ENCODE peak calls at places on chromosome 2, in four cellular contexts. M, S, Z and E are unnamed samples. For H3K4me1, the result is how much of the 10 kb centered on the place peaks cover.

GRCh38 chr2:25976884-25977741 is 5.2 kb downstream of the KIF3C start:
- DNase-seq in M (peak), S (no peak), Z (no peak), E (no peak)

GRCh38 chr2:192051533-192051932 is 143.2 kb downstream of the TMEFF2 start:
- DNase-seq in M (no peak), S (no peak), Z (no peak), E (no peak)

GRCh38 chr2:58428553-58429284 is 187.6 kb upstream of the FANCL start:
- DNase-seq in M (peak), S (peak), Z (no peak), E (no peak)

GRCh38 chr2:192307530-192307929 is 112.8 kb upstream of the TMEFF2 start:
- DNase-seq in M (no peak), S (no peak), Z (no peak), E (no peak)

GRCh38 chr2:228657807-228658402 is 476.4 kb upstream of the SPHKAP start:
- DNase-seq in M (peak), S (no peak), Z (no peak), E (no peak)

GRCh38 chr2:25586726-25587144 is 86.6 kb downstream of the DTNB start:
- DNase-seq in M (no peak), S (no peak), Z (no peak), E (no peak)

GRCh38 chr2:71927757-71928715 is 219.6 kb downstream of the CYP26B1 start:
- DNase-seq in M (no peak), S (no peak), Z (no peak), E (no peak)

GRCh38 chr2:70103531-70104061 is 16.3 kb downstream of the PCBP1 start:
- DNase-seq in M (no peak), S (no peak), Z (peak), E (no peak)

GRCh38 chr2:873027-873426 is 77.6 kb upstream of the SNTG2 start:
- DNase-seq in M (no peak), S (no peak), Z (no peak), E (no peak)

GRCh38 chr2:10031886-10032745 is 11.2 kb upstream of the KLF11 start:
- DNase-seq in M (no peak), S (no peak), Z (no peak), E (no peak)

GRCh38 chr2:38377501-38378258 is 607 bp upstream of the ATL2 start:
- DNase-seq in M (peak), S (no peak), Z (no peak), E (no peak)

GRCh38 chr2:53632714-53633113 is 134.9 kb upstream of the CHAC2 start:
- DNase-seq in M (no peak), S (no peak), Z (no peak), E (no peak)

GRCh38 chr2:169649278-169649677 is 44.9 kb downstream of the CFAP210 start:
- DNase-seq in M (no peak), S (no peak), Z (no peak), E (no peak)

GRCh38 chr2:155645771-155646170 is 686.8 kb downstream of the NR4A2 start:
- DNase-seq in M (no peak), S (no peak), Z (no peak), E (no peak)

GRCh38 chr2:238709324-238709723 is 138.6 kb upstream of the TWIST2 start:
- DNase-seq in M (no peak), S (no peak), Z (no peak), E (no peak)

GRCh38 chr2:227870710-227871374 is 589 bp upstream of the DAW1 start:
- DNase-seq in M (peak), S (no peak), Z (no peak), E (no peak)

GRCh38 chr2:201129044-201129505 is 13.1 kb downstream of the CFLAR start:
- DNase-seq in M (no peak), S (no peak), Z (peak), E (no peak)

GRCh38 chr2:113795405-113795920 is 39.0 kb upstream of the SLC35F5 start:
- DNase-seq in M (no peak), S (no peak), Z (no peak), E (no peak)

GRCh38 chr2:73983322-73984202 is 1.1 kb upstream of the TET3 start:
- DNase-seq in M (peak), S (peak), Z (peak), E (no peak)
- H3K4me1 ChIP-seq in M (half or more), S (under half), Z (under half), E (half or more)

GRCh38 chr2:65300772-65301711 is 73.4 kb downstream of the ACTR2 start:
- DNase-seq in M (peak), S (peak), Z (peak), E (no peak)
- H3K4me3 ChIP-seq in M (no peak), S (no peak), Z (no peak), E (peak)

GRCh38 chr2:96120991-96121390 is 4.6 kb upstream of the ADRA2B start:
- DNase-seq in M (no peak), S (no peak), Z (no peak), E (no peak)

GRCh38 chr2:96121414-96121813 is 5.0 kb upstream of the ADRA2B start:
- DNase-seq in M (no peak), S (no peak), Z (no peak), E (no peak)

GRCh38 chr2:96123936-96124335 is 7.6 kb upstream of the ADRA2B start:
- DNase-seq in M (no peak), S (no peak), Z (no peak), E (no peak)

GRCh38 chr2:96123290-96123689 is 6.9 kb upstream of the ADRA2B start:
- DNase-seq in M (no peak), S (no peak), Z (no peak), E (no peak)

GRCh38 chr2:96122391-96122790 is 6.0 kb upstream of the ADRA2B start:
- DNase-seq in M (no peak), S (no peak), Z (no peak), E (no peak)
- TF ChIP-seq POLR2A in M (no peak), S (no peak), Z (no peak), E (no peak)

GRCh38 chr2:43067254-43068052 is 159.0 kb downstream of the ZFP36L2 start:
- DNase-seq in M (no peak), S (peak), Z (no peak), E (no peak)
- H3K4me1 ChIP-seq in M (under half), S (under half), Z (under half), E (under half)

DNA sequence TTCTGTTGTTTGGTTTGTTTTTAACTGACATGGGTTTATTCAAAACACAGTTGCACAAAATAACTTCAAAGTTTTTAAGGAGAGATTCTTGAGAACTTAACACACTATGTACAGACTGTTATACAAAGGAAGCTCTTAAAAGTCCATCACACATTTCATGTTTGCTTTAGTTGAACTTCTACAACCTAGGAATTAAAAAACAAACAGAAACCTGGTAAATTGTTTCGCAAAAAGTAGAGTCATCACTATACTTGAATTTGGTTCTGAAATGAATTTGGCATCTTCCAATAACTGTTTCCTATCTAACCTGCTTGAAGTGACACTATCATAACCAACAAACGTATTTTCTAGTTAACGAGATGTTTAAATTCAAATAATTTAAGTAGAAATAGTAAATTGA is 21.8 kb downstream of the TRIP12 start:
- DNase-seq in M (no peak), S (no peak), Z (no peak), E (no peak)
- H3K4me3 ChIP-seq in M (no peak), S (no peak), Z (no peak), E (no peak)

DNA sequence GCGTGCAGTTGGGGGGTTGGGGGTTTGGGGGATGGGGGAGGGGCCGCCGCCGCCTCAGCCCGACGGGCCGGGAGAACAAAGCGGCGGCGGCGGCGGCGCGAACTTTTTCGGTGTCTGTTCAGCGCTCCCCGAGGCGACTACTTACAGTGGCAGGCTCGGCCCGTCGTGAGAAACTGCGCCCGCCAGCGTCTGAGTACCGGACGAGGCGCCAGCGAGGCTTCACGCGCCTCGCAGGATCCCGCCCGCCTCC is 172 bp downstream of the PRKD3 start:
- DNase-seq in M (no peak), S (no peak), Z (peak), E (peak)
- TF ChIP-seq POLR2A in M (peak), S (no peak), Z (peak), E (no peak)

GRCh38 chr2:144453486-144454158 is 66.3 kb downstream of the ZEB2 start:
- DNase-seq in M (no peak), S (no peak), Z (no peak), E (no peak)
- H3K4me1 ChIP-seq in M (under half), S (under half), Z (under half), E (under half)